ENCODE peak calls at places on chromosomes 4 and X, in four cellular contexts. One of them, this sample, is unnamed.

GRCh38 chr4:39846135-39846534 is 131.6 kb downstream of the PDS5A start:
- DNase-seq in WTC11: no peak
- DNase-seq in HepG2: no peak
- DNase-seq in K562: no peak
- DNase-seq in this sample: no peak

GRCh38 chr4:123631699-123632098 is 235.1 kb downstream of the SPRY1 start:
- DNase-seq in HepG2: no peak
- DNase-seq in WTC11: no peak
- DNase-seq in K562: no peak
- DNase-seq in this sample: no peak

GRCh38 chrX:18983711-18984380 is at the start of gene PHKA2:
- DNase-seq in HepG2: peak; percentile 29
- DNase-seq in WTC11: peak; percentile 58
- DNase-seq in K562: peak; percentile 6
- DNase-seq in this sample: no peak

GRCh38 chrX:20028588-20028987 is 37.7 kb upstream of the BCLAF3 start:
- DNase-seq in WTC11: no peak
- DNase-seq in HepG2: peak; percentile 53
- DNase-seq in K562: no peak
- DNase-seq in this sample: no peak

GRCh38 chrX:10415704-10416001 is 204.7 kb downstream of the MID1 start:
- DNase-seq in K562: no peak
- DNase-seq in HepG2: no peak
- DNase-seq in WTC11: no peak
- DNase-seq in this sample: no peak

GRCh38 chr4:44145868-44146267 is 302.7 kb downstream of the KCTD8 start:
- DNase-seq in K562: no peak
- DNase-seq in HepG2: no peak
- DNase-seq in WTC11: no peak
- DNase-seq in this sample: no peak

GRCh38 chr4:61011051-61011450 is 189.1 kb upstream of the ADGRL3 start:
- DNase-seq in WTC11: no peak
- DNase-seq in K562: no peak
- DNase-seq in HepG2: no peak
- DNase-seq in this sample: no peak

GRCh38 chr4:182288534-182288933 is 45.3 kb downstream of the TENM3 start:
- DNase-seq in K562: no peak
- DNase-seq in HepG2: no peak
- DNase-seq in WTC11: no peak
- DNase-seq in this sample: no peak

GRCh38 chr4:2041234-2042130 is 17.6 kb upstream of the NAT8L start:
- DNase-seq in WTC11: peak; percentile 95
- DNase-seq in HepG2: peak; percentile 55
- DNase-seq in K562: peak; percentile 95
- DNase-seq in this sample: peak; percentile 97

GRCh38 chrX:123422875-123423274 is 238.8 kb downstream of the GRIA3 start:
- DNase-seq in K562: peak; percentile 9
- DNase-seq in HepG2: peak; percentile 1
- DNase-seq in WTC11: peak; percentile 11
- DNase-seq in this sample: peak; percentile 51

GRCh38 chrX:63349307-63349706 is 1.8 kb downstream of the SPIN4 start:
- DNase-seq in HepG2: no peak
- DNase-seq in K562: peak; percentile 9
- DNase-seq in WTC11: no peak
- DNase-seq in this sample: no peak

GRCh38 chrX:39811391-39811790 is 286.4 kb downstream of the BCOR start:
- DNase-seq in HepG2: no peak
- DNase-seq in WTC11: no peak
- DNase-seq in K562: no peak
- DNase-seq in this sample: no peak

GRCh38 chr4:126794363-126794762 is 838.4 kb upstream of the INTU start:
- DNase-seq in HepG2: no peak
- DNase-seq in WTC11: no peak
- DNase-seq in K562: no peak
- DNase-seq in this sample: no peak

GRCh38 chrX:72569786-72570185 is 2.9 kb downstream of the HDAC8 start:
- DNase-seq in HepG2: no peak
- DNase-seq in K562: no peak
- DNase-seq in WTC11: no peak
- DNase-seq in this sample: no peak

GRCh38 chr4:26717332-26717731 is 133.4 kb downstream of the TBC1D19 start:
- DNase-seq in WTC11: no peak
- DNase-seq in K562: no peak
- DNase-seq in HepG2: no peak
- DNase-seq in this sample: no peak

GRCh38 chr4:82866706-82867385 is 24.1 kb downstream of the SEC31A start:
- DNase-seq in HepG2: no peak
- DNase-seq in WTC11: no peak
- DNase-seq in K562: no peak
- DNase-seq in this sample: no peak

GRCh38 chr4:95835672-95836071 is 4.2 kb upstream of the PDHA2 start:
- DNase-seq in HepG2: no peak
- DNase-seq in K562: no peak
- DNase-seq in WTC11: peak; percentile 40
- DNase-seq in this sample: peak; percentile 33

GRCh38 chr4:181549789-181550188 is 693.4 kb upstream of the TENM3 start:
- DNase-seq in K562: no peak
- DNase-seq in HepG2: no peak
- DNase-seq in WTC11: no peak
- DNase-seq in this sample: no peak

GRCh38 chrX:118729043-118729652 is 1.7 kb downstream of the IL13RA1 start:
- DNase-seq in WTC11: no peak
- DNase-seq in HepG2: no peak
- DNase-seq in K562: no peak
- DNase-seq in this sample: no peak

GRCh38 chrX:19063030-19063429 is 59.2 kb downstream of the ADGRG2 start:
- DNase-seq in WTC11: no peak
- DNase-seq in K562: no peak
- DNase-seq in HepG2: no peak
- DNase-seq in this sample: no peak

GRCh38 chr4:26022346-26022891 is 108.4 kb downstream of the SMIM20 start:
- DNase-seq in WTC11: no peak
- DNase-seq in HepG2: peak; percentile 73
- DNase-seq in K562: no peak
- DNase-seq in this sample: no peak

GRCh38 chr4:57344296-57344695 is 234.1 kb upstream of the IGFBP7 start:
- DNase-seq in WTC11: no peak
- DNase-seq in K562: no peak
- DNase-seq in HepG2: no peak
- DNase-seq in this sample: no peak

GRCh38 chrX:49202022-49202421 is 2.0 kb upstream of the SYP start:
- DNase-seq in K562: no peak
- DNase-seq in WTC11: no peak
- DNase-seq in HepG2: no peak
- DNase-seq in this sample: no peak

GRCh38 chr4:77010841-77011354 is 61.3 kb downstream of the SEPTIN11 start:
- DNase-seq in K562: no peak
- DNase-seq in HepG2: no peak
- DNase-seq in WTC11: no peak
- DNase-seq in this sample: no peak

GRCh38 chrX:119698835-119699234 is 5.9 kb upstream of the SEPTIN6 start:
- DNase-seq in HepG2: peak; percentile 41
- DNase-seq in WTC11: no peak
- DNase-seq in K562: peak; percentile 56
- DNase-seq in this sample: peak; percentile 70

GRCh38 chrX:144075432-144075831 is 191.6 kb downstream of the UBE2NL start:
- DNase-seq in HepG2: no peak
- DNase-seq in WTC11: no peak
- DNase-seq in K562: no peak
- DNase-seq in this sample: no peak
- TF ChIP-seq ELF4 in HepG2: no peak
- TF ChIP-seq ELF4 in WTC11: no peak
- TF ChIP-seq ELF4 in K562: no peak
- TF ChIP-seq ELF4 in this sample: no peak

DNA sequence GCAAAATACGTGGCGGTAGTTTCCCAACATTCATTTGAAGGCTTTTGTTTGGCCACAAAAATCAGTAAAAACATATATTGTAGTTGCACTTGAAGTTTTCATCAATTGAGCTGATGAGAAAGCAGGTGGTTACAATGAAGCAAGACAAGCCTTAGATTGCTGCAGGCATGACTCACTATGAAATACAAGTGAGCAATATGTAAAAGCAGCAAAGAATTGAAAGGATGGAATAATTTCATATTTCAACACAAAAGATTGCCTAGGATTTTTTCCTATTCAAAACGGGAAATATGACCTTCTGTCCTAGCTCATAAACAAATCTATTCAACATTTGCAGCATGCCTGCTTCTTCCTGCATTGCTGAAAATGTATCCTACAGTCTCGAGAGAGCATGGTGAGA is 190.9 kb upstream of the BANK1 start:
- DNase-seq in HepG2: no peak
- DNase-seq in WTC11: no peak
- DNase-seq in K562: no peak
- DNase-seq in this sample: no peak
- TF ChIP-seq ELF4 in HepG2: no peak
- TF ChIP-seq ELF4 in WTC11: no peak
- TF ChIP-seq ELF4 in K562: no peak
- TF ChIP-seq ELF4 in this sample: no peak

GRCh38 chr4:145231906-145232700 is 51.7 kb upstream of the OTUD4 start:
- DNase-seq in K562: no peak
- DNase-seq in WTC11: no peak
- DNase-seq in HepG2: no peak
- DNase-seq in this sample: no peak

GRCh38 chr4:145230726-145231125 is 50.3 kb upstream of the OTUD4 start:
- DNase-seq in WTC11: no peak
- DNase-seq in K562: no peak
- DNase-seq in HepG2: no peak
- DNase-seq in this sample: no peak

DNA sequence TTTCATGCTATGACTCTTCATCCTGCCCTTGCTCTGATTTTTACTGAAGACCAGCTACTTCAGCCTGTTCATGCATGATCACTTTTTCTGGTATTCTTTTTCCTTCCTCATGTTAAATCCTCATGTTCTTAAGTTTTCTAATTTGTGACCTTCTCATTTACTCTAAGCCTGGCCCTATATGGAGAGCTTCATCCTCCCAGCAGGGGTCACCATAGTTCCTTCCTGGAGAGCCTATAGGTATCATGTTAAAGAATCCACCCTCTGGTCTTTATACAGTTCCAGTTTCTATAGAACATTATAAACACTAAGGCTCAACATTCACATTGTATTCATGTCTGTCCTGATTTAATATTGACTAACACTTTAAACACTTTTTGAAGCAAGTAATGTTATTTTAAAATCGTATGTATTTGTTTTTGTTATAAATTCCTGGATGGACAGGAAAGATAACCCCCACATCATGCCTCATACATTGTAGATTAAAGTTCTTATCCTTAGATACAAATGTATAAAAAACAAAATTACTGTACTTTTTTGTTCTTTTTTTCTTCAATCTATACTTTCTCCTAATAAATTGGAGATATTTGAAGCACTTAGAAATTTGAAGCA is 53.8 kb upstream of the OTUD4 start:
- DNase-seq in WTC11: peak; percentile 66
- DNase-seq in HepG2: peak; percentile 61
- DNase-seq in K562: peak; percentile 62
- DNase-seq in this sample: peak; percentile 50
- TF ChIP-seq ELF4 in WTC11: no peak
- TF ChIP-seq ELF4 in HepG2: no peak
- TF ChIP-seq ELF4 in K562: no peak
- TF ChIP-seq ELF4 in this sample: no peak

GRCh38 chr4:4712800-4713528 is 146.5 kb upstream of the MSX1 start:
- DNase-seq in K562: no peak
- DNase-seq in WTC11: no peak
- DNase-seq in HepG2: peak; percentile 91
- DNase-seq in this sample: no peak
- TF ChIP-seq ELF4 in K562: no peak
- TF ChIP-seq ELF4 in WTC11: no peak
- TF ChIP-seq ELF4 in HepG2: no peak
- TF ChIP-seq ELF4 in this sample: no peak

DNA sequence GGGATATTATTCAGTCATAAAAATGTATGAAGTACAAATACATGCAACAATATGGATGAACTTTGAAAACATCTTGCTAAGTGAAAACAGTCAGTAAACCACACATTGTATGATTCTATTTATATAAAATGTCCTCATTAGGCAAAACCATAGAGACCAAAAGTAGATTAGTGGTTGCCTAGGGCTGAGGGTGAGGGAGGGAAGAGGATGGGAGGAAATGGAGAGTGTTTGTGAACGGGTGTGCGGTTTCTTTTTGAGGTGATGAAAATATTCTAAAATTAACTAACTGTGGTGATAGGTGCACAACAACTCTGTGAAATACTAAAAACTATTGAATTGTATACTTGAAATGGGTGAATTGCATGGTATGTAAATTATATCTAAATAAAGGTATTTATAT is 29.6 kb downstream of the TEX11 start:
- DNase-seq in WTC11: no peak
- DNase-seq in HepG2: no peak
- DNase-seq in K562: no peak
- DNase-seq in this sample: no peak
- TF ChIP-seq ELF4 in WTC11: no peak
- TF ChIP-seq ELF4 in HepG2: no peak
- TF ChIP-seq ELF4 in K562: no peak
- TF ChIP-seq ELF4 in this sample: no peak

This sample was measured in HEK293T.